ENCODE peak calls at places on chromosomes 12 and 14, in six cellular contexts. A is body of pancreas, M is GM12891, S is testis, O is heart left ventricle, R is ovary. B is an unnamed sample.

GRCh38 chr12:76719171-76719631 is 44.7 kb upstream of the ZDHHC17 start:
- DNase-seq in A (no peak), M (no peak), S (no peak), O (no peak), R (no peak), B (no peak)

GRCh38 chr14:72104011-72104613 is 171.9 kb downstream of the RGS6 start:
- DNase-seq in A (peak; percentile 17), M (peak; percentile 4), S (peak; percentile 52), O (no peak), R (no peak), B (no peak)

GRCh38 chr14:89276424-89276975 is 140.5 kb downstream of the FOXN3 start:
- DNase-seq in A (no peak), M (peak; percentile 30), S (no peak), O (no peak), R (no peak), B (no peak)

GRCh38 chr12:122100568-122100967 is 22.0 kb downstream of the MLXIP start:
- DNase-seq in A (no peak), M (no peak), S (no peak), O (no peak), R (no peak), B (no peak)

GRCh38 chr14:100883789-100884101 is 19.8 kb downstream of the RTL1 start:
- DNase-seq in A (no peak), M (no peak), S (no peak), O (peak; percentile 13), R (no peak), B (no peak)

GRCh38 chr12:80846930-80847329 is 90.8 kb downstream of the LIN7A start:
- DNase-seq in A (no peak), M (no peak), S (no peak), O (no peak), R (no peak), B (no peak)

GRCh38 chr12:117052386-117053049 is 46.7 kb downstream of the TESC start:
- DNase-seq in A (no peak), M (no peak), S (no peak), O (no peak), R (no peak), B (no peak)

GRCh38 chr14:95206534-95206933 is 49.2 kb upstream of the DICER1 start:
- DNase-seq in A (no peak), M (no peak), S (no peak), O (no peak), R (no peak), B (no peak)

GRCh38 chr12:57435288-57435687 is 704 bp downstream of the INHBC start:
- DNase-seq in A (no peak), M (no peak), S (no peak), O (no peak), R (no peak), B (no peak)

GRCh38 chr12:67068773-67069450 is 200.2 kb upstream of the CAND1 start:
- DNase-seq in A (peak; percentile 62), M (peak; percentile 25), S (peak; percentile 43), O (peak; percentile 27), R (peak; percentile 34), B (peak; percentile 89)

GRCh38 chr14:94387051-94388026 is 1.1 kb downstream of the SERPINA1 start:
- DNase-seq in A (no peak), M (no peak), S (no peak), O (no peak), R (no peak), B (no peak)

GRCh38 chr12:20105938-20106337 is 262.4 kb upstream of the PDE3A start:
- DNase-seq in A (no peak), M (no peak), S (no peak), O (no peak), R (no peak), B (no peak)

GRCh38 chr12:132456944-132457495 is 32.9 kb upstream of the FBRSL1 start:
- DNase-seq in A (no peak), M (no peak), S (no peak), O (no peak), R (no peak), B (no peak)

GRCh38 chr12:76025601-76026575 is 5.7 kb downstream of the PHLDA1 start:
- DNase-seq in A (no peak), M (no peak), S (no peak), O (no peak), R (no peak), B (no peak)

GRCh38 chr12:105212431-105212830 is 23.5 kb downstream of the APPL2 start:
- DNase-seq in A (no peak), M (no peak), S (no peak), O (no peak), R (no peak), B (no peak)

GRCh38 chr14:73824536-73824935 is 27.1 kb upstream of the PTGR2 start:
- DNase-seq in A (no peak), M (no peak), S (no peak), O (no peak), R (no peak), B (no peak)

GRCh38 chr14:28744126-28744525 is 22.5 kb upstream of the FOXG1 start:
- DNase-seq in A (no peak), M (no peak), S (no peak), O (no peak), R (no peak), B (no peak)

GRCh38 chr12:47237751-47238211 is 158.0 kb upstream of the AMIGO2 start:
- DNase-seq in A (no peak), M (no peak), S (no peak), O (no peak), R (no peak), B (no peak)

GRCh38 chr12:88111074-88111652 is 30.7 kb downstream of the CEP290 start:
- DNase-seq in A (no peak), M (no peak), S (no peak), O (no peak), R (no peak), B (no peak)

GRCh38 chr12:6435941-6436715 is 8.6 kb upstream of the CD27 start:
- DNase-seq in A (peak; percentile 0), M (no peak), S (no peak), O (no peak), R (no peak), B (no peak)

DNA sequence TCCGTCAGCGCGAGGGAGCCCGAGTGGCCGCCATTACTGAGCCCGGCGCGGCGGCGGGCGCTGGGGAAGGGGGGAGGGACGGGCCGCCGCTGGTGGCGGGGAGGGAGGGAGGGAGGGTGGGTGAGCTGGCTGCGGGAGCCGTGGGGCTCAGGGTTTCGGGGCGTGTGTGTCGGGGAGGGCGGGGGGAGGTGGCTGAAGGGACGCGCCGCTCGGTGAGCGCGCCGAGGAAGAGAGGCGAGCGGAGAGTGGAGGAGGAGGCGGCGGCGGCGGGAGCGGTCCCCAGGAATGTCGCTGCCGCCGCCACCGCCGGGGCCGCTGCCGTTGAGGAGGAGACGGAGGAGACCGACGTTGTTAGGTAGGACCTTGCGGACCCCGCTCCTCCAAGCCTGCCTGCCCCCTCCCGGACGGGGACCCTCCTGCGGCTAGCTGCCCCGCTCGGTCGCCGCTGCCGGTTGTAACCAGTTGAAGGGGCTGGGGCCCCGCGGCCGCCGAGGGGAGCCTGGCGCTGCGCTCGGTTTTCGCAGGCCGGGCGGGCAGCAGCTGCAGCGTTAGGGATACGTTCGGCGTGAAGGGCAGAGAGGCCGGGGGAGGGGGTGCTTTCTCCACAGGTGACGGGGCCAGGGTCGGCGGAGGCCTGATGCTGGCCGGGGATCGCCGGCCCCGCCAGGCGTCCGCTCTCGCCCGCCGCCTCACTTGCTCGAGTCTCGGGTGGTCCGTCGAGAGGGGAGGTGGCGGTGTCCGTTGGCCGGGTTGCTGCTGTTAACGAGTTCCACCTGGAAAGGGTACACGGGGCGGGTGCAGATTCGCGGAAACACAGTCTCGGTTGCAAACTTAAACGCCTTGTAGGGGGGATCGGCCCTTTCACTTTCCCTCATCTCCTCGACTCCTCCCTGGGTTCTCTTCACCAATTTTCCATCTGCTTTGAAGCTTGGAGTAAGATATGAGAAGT is at the start of gene ARHGAP5:
- DNase-seq in A (peak; percentile 53), M (peak; percentile 13), S (peak; percentile 54), O (peak; percentile 77), R (peak; percentile 49), B (peak; percentile 94)
- TF ChIP-seq POLR2A in A (peak; percentile 70), M (no peak), S (no peak), O (no peak), R (no peak), B (peak; percentile 41)

GRCh38 chr12:124524231-124524925 is 43.0 kb downstream of the NCOR2 start:
- DNase-seq in A (no peak), M (no peak), S (no peak), O (peak; percentile 25), R (no peak), B (peak; percentile 75)

GRCh38 chr12:124523071-124523470 is 44.3 kb downstream of the NCOR2 start:
- DNase-seq in A (no peak), M (no peak), S (no peak), O (peak; percentile 26), R (no peak), B (no peak)

GRCh38 chr12:124525927-124526692 is 41.3 kb downstream of the NCOR2 start:
- DNase-seq in A (no peak), M (no peak), S (no peak), O (no peak), R (no peak), B (no peak)

GRCh38 chr12:124527861-124528561 is 39.4 kb downstream of the NCOR2 start:
- DNase-seq in A (no peak), M (no peak), S (no peak), O (peak; percentile 74), R (no peak), B (no peak)

GRCh38 chr12:124525455-124525854 is 42.0 kb downstream of the NCOR2 start:
- DNase-seq in A (peak; percentile 43), M (no peak), S (no peak), O (peak; percentile 41), R (no peak), B (no peak)
- TF ChIP-seq POLR2A in A (no peak), M (no peak), S (no peak), O (no peak), R (no peak), B (no peak)

DNA sequence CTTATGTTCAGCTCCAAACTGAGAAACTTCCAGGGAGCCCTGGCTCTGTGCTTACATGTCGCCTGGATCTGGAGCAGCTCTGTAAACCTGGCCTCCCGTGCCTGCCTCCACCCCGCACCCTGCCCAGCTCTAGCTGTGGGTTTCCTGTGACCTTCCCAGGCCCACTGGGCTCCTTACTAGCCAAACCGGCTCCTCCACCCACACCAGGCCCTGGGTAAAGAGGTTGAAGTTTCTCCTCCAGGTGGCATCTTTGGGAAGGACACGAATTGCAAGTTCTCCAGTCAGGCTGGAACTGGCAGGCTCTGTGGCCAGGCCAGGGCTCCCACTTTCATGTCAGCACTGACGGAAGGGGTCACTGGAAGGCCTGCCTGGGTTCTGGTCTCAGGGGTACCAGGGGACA is 60.9 kb upstream of the ZFP36L1 start:
- DNase-seq in A (peak; percentile 32), M (no peak), S (no peak), O (no peak), R (no peak), B (no peak)
- TF ChIP-seq POLR2A in A (no peak), M (no peak), S (no peak), O (no peak), R (no peak), B (no peak)

GRCh38 chr12:91986084-91986483 is 159.6 kb downstream of the BTG1 start:
- DNase-seq in A (no peak), M (no peak), S (no peak), O (no peak), R (no peak), B (no peak)

GRCh38 chr12:91989143-91989542 is 156.5 kb downstream of the BTG1 start:
- DNase-seq in A (no peak), M (no peak), S (no peak), O (no peak), R (no peak), B (no peak)

GRCh38 chr12:91988571-91988970 is 157.1 kb downstream of the BTG1 start:
- DNase-seq in A (no peak), M (no peak), S (no peak), O (no peak), R (no peak), B (no peak)

GRCh38 chr12:91990525-91990924 is 155.1 kb downstream of the BTG1 start:
- DNase-seq in A (no peak), M (no peak), S (no peak), O (no peak), R (no peak), B (no peak)

GRCh38 chr12:91988076-91988475 is 157.6 kb downstream of the BTG1 start:
- DNase-seq in A (no peak), M (no peak), S (no peak), O (no peak), R (no peak), B (no peak)
- TF ChIP-seq POLR2A in A (no peak), M (no peak), S (no peak), O (no peak), R (no peak), B (no peak)

B was measured in upper lobe of left lung.